ENCODE peak calls at places on chromosomes 7 and 10, in four cellular contexts. C, A, K and H are unnamed samples.

GRCh38 chr10:55169509-55169908 is 368.5 kb upstream of the PCDH15 start:
- DNase-seq in K (no peak), C (no peak), A (no peak), H (no peak)

GRCh38 chr10:43251664-43252165 is 15.2 kb downstream of the RASGEF1A start:
- DNase-seq in K (no peak), A (no peak), C (peak), H (no peak)

GRCh38 chr10:125005312-125006187 is 63.6 kb downstream of the ZRANB1 start:
- DNase-seq in C (peak), A (peak), K (no peak), H (no peak)

GRCh38 chr7:29564455-29565185 is 985 bp downstream of the PRR15 start:
- DNase-seq in C (peak), K (no peak), A (peak), H (peak)

GRCh38 chr7:44394636-44395035 is 69.2 kb upstream of the CAMK2B start:
- DNase-seq in C (no peak), A (no peak), K (no peak), H (no peak)

GRCh38 chr7:54705436-54705835 is 53.6 kb downstream of the SEC61G start:
- DNase-seq in C (no peak), A (no peak), K (no peak), H (no peak)

GRCh38 chr7:108875139-108875538 is 305.5 kb downstream of the DNAJB9 start:
- DNase-seq in A (no peak), K (no peak), C (peak), H (no peak)

GRCh38 chr10:60818134-60818770 is 40.0 kb downstream of the CDK1 start:
- DNase-seq in K (no peak), C (no peak), A (no peak), H (peak)

GRCh38 chr10:48215148-48215982 is 59.1 kb downstream of the FRMPD2 start:
- DNase-seq in K (no peak), A (no peak), C (no peak), H (peak)

GRCh38 chr10:36164556-36165504 is 522.7 kb upstream of the FZD8 start:
- DNase-seq in A (no peak), K (no peak), C (no peak), H (no peak)

GRCh38 chr7:144416341-144416740 is 12.8 kb upstream of the NOBOX start:
- DNase-seq in K (no peak), A (no peak), C (no peak), H (no peak)

GRCh38 chr10:89398003-89398749 is 5.8 kb downstream of the IFIT1 start:
- DNase-seq in K (no peak), C (no peak), A (no peak), H (no peak)

GRCh38 chr10:121054876-121055275 is 203.7 kb downstream of the WDR11 start:
- DNase-seq in A (no peak), K (no peak), C (no peak), H (no peak)

GRCh38 chr10:61754553-61755540 is 92.1 kb downstream of the CABCOCO1 start:
- DNase-seq in K (no peak), C (no peak), A (no peak), H (no peak)

GRCh38 chr7:152341039-152341913 is 94.5 kb downstream of the KMT2C start:
- DNase-seq in K (no peak), C (peak), A (no peak), H (peak)

GRCh38 chr10:43809211-43809930 is 160.7 kb upstream of the ZNF32 start:
- DNase-seq in C (peak), K (no peak), A (peak), H (peak)

GRCh38 chr7:70738080-70738479 is 393.9 kb upstream of the GALNT17 start:
- DNase-seq in A (no peak), C (no peak), K (no peak), H (no peak)

GRCh38 chr10:23408330-23408976 is 30.4 kb upstream of the OTUD1 start:
- DNase-seq in A (no peak), K (no peak), C (no peak), H (no peak)

GRCh38 chr7:31073486-31074383 is 21.6 kb downstream of the ADCYAP1R1 start:
- DNase-seq in C (no peak), A (peak), K (no peak), H (no peak)

GRCh38 chr10:15118615-15119014 is 21.5 kb downstream of the RPP38 start:
- DNase-seq in K (no peak), C (no peak), A (no peak), H (no peak)

GRCh38 chr7:44796034-44796503 is 412 bp upstream of the PPIA start:
- DNase-seq in C (peak), A (no peak), K (peak), H (peak)

GRCh38 chr7:142793156-142793555 is 22.4 kb downstream of the PRSS2 start:
- DNase-seq in K (no peak), C (no peak), A (no peak), H (no peak)

GRCh38 chr7:99086532-99086931 is 57.4 kb downstream of the SMURF1 start:
- DNase-seq in A (no peak), C (no peak), K (no peak), H (no peak)
- H3K27ac ChIP-seq in A (no peak), C (no peak), K (no peak), H (no peak)

GRCh38 chr7:128869138-128869943 is 6.7 kb downstream of the ATP6V1F start:
- DNase-seq in C (peak), A (peak), K (peak), H (no peak)
- H3K27ac ChIP-seq in C (no peak), A (no peak), K (peak), H (no peak)

GRCh38 chr10:119898577-119898976 is 6.0 kb downstream of the SEC23IP start:
- DNase-seq in A (no peak), C (no peak), K (no peak), H (no peak)

GRCh38 chr10:119896061-119896655 is 3.6 kb downstream of the SEC23IP start:
- DNase-seq in K (no peak), C (peak), A (no peak), H (no peak)

GRCh38 chr10:119896937-119897336 is 4.4 kb downstream of the SEC23IP start:
- DNase-seq in C (no peak), K (no peak), A (no peak), H (no peak)

GRCh38 chr10:119893845-119894427 is 1.4 kb downstream of the SEC23IP start:
- DNase-seq in K (no peak), A (no peak), C (no peak), H (no peak)

DNA sequence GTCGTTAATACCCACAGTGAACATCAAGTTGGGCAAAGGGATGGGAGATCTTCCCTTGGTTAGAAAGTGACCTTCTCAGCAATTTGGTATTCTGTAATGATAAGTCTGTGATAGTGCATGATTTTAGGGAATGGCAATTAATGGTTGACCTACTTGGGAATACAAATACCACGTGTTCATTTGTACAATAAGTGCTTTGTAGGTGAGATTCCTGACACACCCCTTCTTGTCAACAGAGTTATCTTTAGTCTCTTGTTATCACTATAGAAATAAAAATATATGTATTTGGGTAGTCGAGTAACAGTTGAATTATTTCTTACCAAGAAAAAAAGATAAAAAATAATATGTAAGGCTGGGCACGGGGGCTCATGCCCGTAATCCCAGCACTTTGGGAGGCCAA is 4.8 kb downstream of the SEC23IP start:
- DNase-seq in K (no peak), C (no peak), A (no peak), H (no peak)
- H3K27ac ChIP-seq in K (peak), C (peak), A (no peak), H (no peak)

DNA sequence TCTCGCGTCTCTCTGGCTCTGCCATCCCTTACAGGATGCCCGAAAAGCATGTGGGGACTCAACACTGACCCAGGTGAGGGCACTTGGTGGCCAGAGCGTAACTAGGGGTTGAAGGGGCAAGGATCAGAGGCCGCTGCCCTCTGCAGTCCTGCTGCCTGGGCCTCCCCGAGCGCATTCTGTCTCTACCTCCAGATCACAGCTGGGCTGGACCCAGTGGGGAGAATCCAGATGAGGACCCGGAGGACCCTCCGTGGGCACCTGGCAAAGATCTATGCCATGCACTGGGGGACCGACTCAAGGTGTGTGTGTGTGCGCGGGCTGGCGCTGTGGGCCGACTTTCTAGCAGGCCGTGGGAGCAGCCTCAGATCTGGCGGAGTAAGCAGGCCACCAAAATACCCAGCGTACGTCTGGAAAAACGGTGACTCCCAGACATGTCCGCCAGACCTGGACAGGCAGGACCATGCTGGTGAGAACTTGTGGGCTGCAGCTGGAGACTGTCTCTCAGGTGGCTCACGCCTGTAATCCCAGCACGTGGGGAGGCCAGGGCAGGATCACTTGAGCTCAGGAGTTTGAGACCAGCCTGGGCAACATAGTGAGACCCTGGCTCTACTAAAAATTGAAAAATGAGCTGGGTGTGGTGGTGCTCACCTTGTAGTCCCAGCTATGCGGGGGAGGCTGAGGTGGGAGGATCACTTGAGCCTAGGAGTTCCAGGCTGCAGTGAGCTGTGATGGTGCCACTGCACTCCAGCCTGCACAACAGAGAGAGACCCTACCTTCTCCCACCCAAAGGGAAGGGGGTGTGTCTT is 3.2 kb downstream of the GNB2 start:
- DNase-seq in K (no peak), A (no peak), C (peak), H (no peak)
- H3K27ac ChIP-seq in K (peak), A (peak), C (no peak), H (no peak)

DNA sequence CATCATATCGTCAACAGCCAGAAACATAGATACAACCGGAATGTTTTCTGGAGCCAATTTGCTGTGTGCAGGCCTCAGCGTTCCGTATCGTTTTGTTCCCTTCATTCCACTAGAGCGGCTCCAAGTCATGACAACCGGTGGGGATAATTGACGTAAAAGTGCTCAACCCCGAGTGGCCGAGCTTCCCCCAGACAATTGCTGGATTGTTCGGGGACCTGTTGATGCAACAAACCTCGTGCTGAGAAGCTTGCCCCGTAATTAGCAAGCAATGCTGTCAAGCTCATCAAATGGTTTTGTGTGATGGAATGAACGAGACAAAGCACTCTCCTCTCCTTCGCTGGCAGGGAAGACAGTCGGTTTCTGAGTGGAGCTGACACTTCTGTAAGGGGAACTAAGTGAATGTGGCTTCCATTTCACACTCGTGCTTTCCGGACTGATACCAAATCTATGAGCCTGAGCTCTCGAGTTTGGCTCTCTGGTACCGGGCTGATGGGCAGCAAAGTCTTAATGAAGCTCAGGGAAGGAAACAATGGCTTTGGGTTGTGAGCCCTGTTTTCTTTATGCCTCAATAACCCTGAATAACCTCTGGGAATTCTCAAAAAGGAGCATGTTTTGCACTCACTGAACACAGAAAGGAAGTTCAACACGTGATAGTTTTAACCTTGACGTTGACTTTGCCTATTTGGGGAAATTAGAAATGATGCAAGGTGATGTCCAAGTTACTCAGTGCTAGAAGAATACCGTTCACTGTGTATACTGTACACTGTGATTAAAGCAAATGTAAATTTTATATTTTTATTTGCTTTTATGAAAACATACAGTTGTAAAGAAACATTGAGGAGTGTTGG is 220.5 kb downstream of the BAMBI start:
- DNase-seq in A (no peak), C (no peak), K (no peak), H (no peak)
- H3K27ac ChIP-seq in A (no peak), C (no peak), K (no peak), H (no peak)